ENCODE peak calls at places on chromosomes 1 and 21, in six cellular contexts. X is mesendoderm; D is PC-3; F is T-cell; V is stimulated activated CD4-positive, alpha-beta T cell treated with anti-CD3 and anti-CD28 coated beads, Interleukin-4, amount 100 ng/mL, for 1 hour; T is glomerular endothelial cell. R is an unnamed sample.
A peak's percentile ranks its signal among the peaks of the same experiment; 100 is the strongest.

GRCh38 chr1:170910273-170910672 is 25.1 kb upstream of the MROH9 start:
- DNase-seq in X (no peak), D (peak; percentile 28), F (no peak), V (no peak), T (no peak), R (no peak)

GRCh38 chr1:159473335-159473734 is 33.8 kb downstream of the OR10J1 start:
- DNase-seq in X (no peak), D (peak; percentile 27), F (no peak), V (no peak), T (peak; percentile 36), R (no peak)

GRCh38 chr1:115879977-115880376 is 39.1 kb upstream of the NHLH2 start:
- DNase-seq in X (peak; percentile 74), D (no peak), F (no peak), V (no peak), T (no peak), R (no peak)

GRCh38 chr1:14369526-14370213 is 228.8 kb upstream of the KAZN start:
- DNase-seq in X (no peak), D (no peak), F (no peak), V (no peak), T (no peak), R (no peak)

GRCh38 chr21:35048706-35049617 is at the start of gene RUNX1:
- DNase-seq in X (no peak), D (peak; percentile 89), F (peak; percentile 81), V (peak; percentile 59), T (no peak), R (no peak)

GRCh38 chr1:176880954-176881595 is 283.4 kb downstream of the ASTN1 start:
- DNase-seq in X (peak; percentile 88), D (peak; percentile 76), F (peak; percentile 10), V (peak; percentile 23), T (peak; percentile 36), R (peak; percentile 58)

GRCh38 chr21:45041351-45041805 is 33.0 kb upstream of the ADARB1 start:
- DNase-seq in X (no peak), D (no peak), F (no peak), V (no peak), T (no peak), R (no peak)

GRCh38 chr1:33649759-33650158 is 177.3 kb downstream of the ZSCAN20 start:
- DNase-seq in X (no peak), D (no peak), F (no peak), V (no peak), T (no peak), R (no peak)

GRCh38 chr1:44294588-44295007 is 60.5 kb downstream of the ERI3 start:
- DNase-seq in X (peak; percentile 80), D (no peak), F (no peak), V (no peak), T (no peak), R (peak; percentile 74)

GRCh38 chr1:87478231-87478630 is 149.6 kb downstream of the LMO4 start:
- DNase-seq in X (peak; percentile 94), D (peak; percentile 28), F (no peak), V (no peak), T (no peak), R (peak; percentile 2)

GRCh38 chr1:107000907-107001306 is 55.6 kb upstream of the PRMT6 start:
- DNase-seq in X (no peak), D (no peak), F (no peak), V (no peak), T (no peak), R (no peak)

GRCh38 chr1:216330262-216330661 is 93.0 kb downstream of the USH2A start:
- DNase-seq in X (no peak), D (no peak), F (no peak), V (no peak), T (no peak), R (no peak)

GRCh38 chr21:20010691-20011200 is 987.5 kb upstream of the NCAM2 start:
- DNase-seq in X (no peak), D (no peak), F (no peak), V (no peak), T (no peak), R (no peak)

GRCh38 chr21:45983981-45984551 is 2.5 kb downstream of the COL6A1 start:
- DNase-seq in X (no peak), D (peak; percentile 65), F (no peak), V (no peak), T (no peak), R (no peak)

GRCh38 chr1:7642781-7643180 is 128.3 kb upstream of the VAMP3 start:
- DNase-seq in X (no peak), D (no peak), F (no peak), V (no peak), T (no peak), R (no peak)

GRCh38 chr1:78716186-78716585 is 66.6 kb downstream of the IFI44 start:
- DNase-seq in X (no peak), D (peak; percentile 13), F (no peak), V (no peak), T (no peak), R (no peak)

GRCh38 chr1:223411309-223411708 is 18.1 kb downstream of the CCDC185 start:
- DNase-seq in X (no peak), D (no peak), F (no peak), V (no peak), T (no peak), R (no peak)

GRCh38 chr1:243968413-243968812 is 82.7 kb upstream of the ZBTB18 start:
- DNase-seq in X (peak; percentile 53), D (no peak), F (no peak), V (no peak), T (no peak), R (no peak)

R was measured in HuH-7.